ENCODE peak calls at places on chromosomes 12 and 14, in nine cellular contexts. L, R, H, O, I, Z, N, F and C are unnamed samples.

GRCh38 chr14:99416909-99417308 is 63.8 kb downstream of the SETD3 start:
- DNase-seq in L (no peak), R (no peak), H (no peak), O (no peak), I (no peak), Z (no peak), N (no peak), F (no peak), C (no peak)

GRCh38 chr14:97319691-97320090 is 522.5 kb downstream of the VRK1 start:
- DNase-seq in L (no peak), R (no peak), H (no peak), O (no peak), I (no peak), Z (no peak), N (no peak), F (no peak), C (no peak)

GRCh38 chr12:2264622-2265306 is 212.0 kb downstream of the CACNA1C start:
- DNase-seq in L (no peak), R (no peak), H (no peak), O (no peak), I (no peak), Z (no peak), N (no peak), F (no peak), C (peak; percentile 76)

GRCh38 chr14:23175823-23176222 is 7.6 kb downstream of the SLC7A8 start:
- DNase-seq in L (no peak), R (no peak), H (no peak), O (no peak), I (no peak), Z (no peak), N (no peak), F (no peak), C (no peak)

GRCh38 chr12:96323906-96324305 is 76.3 kb downstream of the CDK17 start:
- DNase-seq in L (no peak), R (no peak), H (no peak), O (no peak), I (no peak), Z (no peak), N (no peak), F (no peak), C (no peak)

GRCh38 chr14:64695071-64695470 is 9.2 kb upstream of the PLEKHG3 start:
- DNase-seq in L (no peak), R (no peak), H (no peak), O (no peak), I (no peak), Z (no peak), N (peak; percentile 0), F (no peak), C (no peak)

GRCh38 chr14:21498540-21499526 is 12.3 kb downstream of the METTL3 start:
- DNase-seq in L (no peak), R (peak; percentile 30), H (no peak), O (no peak), I (no peak), Z (peak; percentile 36), N (no peak), F (peak; percentile 29), C (peak; percentile 23)

GRCh38 chr12:67650127-67650495 is 1.6 kb downstream of the DYRK2 start:
- DNase-seq in L (peak; percentile 6), R (no peak), H (no peak), O (peak; percentile 53), I (no peak), Z (peak; percentile 10), N (peak; percentile 34), F (no peak), C (no peak)

GRCh38 chr12:30806989-30807694 is 52.4 kb upstream of the CAPRIN2 start:
- DNase-seq in L (no peak), R (peak; percentile 36), H (peak; percentile 10), O (peak; percentile 53), I (no peak), Z (peak; percentile 57), N (no peak), F (peak; percentile 29), C (no peak)

GRCh38 chr14:30354439-30354838 is 204.5 kb upstream of the G2E3 start:
- DNase-seq in L (no peak), R (no peak), H (no peak), O (no peak), I (no peak), Z (no peak), N (no peak), F (no peak), C (no peak)

GRCh38 chr12:67394600-67394999 is 125.4 kb downstream of the CAND1 start:
- DNase-seq in L (no peak), R (no peak), H (no peak), O (peak; percentile 69), I (no peak), Z (peak; percentile 13), N (no peak), F (no peak), C (no peak)

GRCh38 chr14:106037380-106037779 is 511.0 kb downstream of the TMEM121 start:
- DNase-seq in L (no peak), R (no peak), H (no peak), O (no peak), I (no peak), Z (no peak), N (no peak), F (no peak), C (no peak)

GRCh38 chr12:66932126-66932525 is 253.2 kb upstream of the GRIP1 start:
- DNase-seq in L (no peak), R (no peak), H (no peak), O (no peak), I (no peak), Z (no peak), N (no peak), F (no peak), C (no peak)

GRCh38 chr12:30994274-30994673 is 67.7 kb downstream of the TSPAN11 start:
- DNase-seq in L (no peak), R (no peak), H (no peak), O (no peak), I (no peak), Z (no peak), N (no peak), F (no peak), C (no peak)

GRCh38 chr14:99169776-99170356 is 102.1 kb downstream of the BCL11B start:
- DNase-seq in L (no peak), R (no peak), H (no peak), O (no peak), I (no peak), Z (no peak), N (no peak), F (no peak), C (no peak)

GRCh38 chr12:93153321-93153720 is 224.2 kb upstream of the EEA1 start:
- DNase-seq in L (no peak), R (no peak), H (no peak), O (no peak), I (no peak), Z (no peak), N (no peak), F (no peak), C (no peak)

GRCh38 chr14:23431486-23431885 is 4.0 kb downstream of the MYH7 start:
- DNase-seq in L (no peak), R (no peak), H (no peak), O (no peak), I (no peak), Z (no peak), N (no peak), F (no peak), C (no peak)

GRCh38 chr12:102023343-102023930 is 38.4 kb downstream of the WASHC3 start:
- DNase-seq in L (no peak), R (no peak), H (no peak), O (no peak), I (no peak), Z (no peak), N (no peak), F (no peak), C (peak; percentile 59)